ENCODE peak calls at places on chromosomes 2 and 18, in five cellular contexts. One of them, this sample, is unnamed. For H3K4me1, the result is how much of the 10 kb centered on the place peaks cover.

GRCh38 chr18:63848159-63848558 is 39.3 kb upstream of the SERPINB2 start:
- DNase-seq in hepatocyte: peak
- DNase-seq in PC-9: peak
- DNase-seq in CD4-positive, CD25-positive, alpha-beta regulatory T cell: peak
- DNase-seq in pancreas: no peak
- DNase-seq in this sample: no peak

GRCh38 chr18:50726960-50727589 is 92.7 kb downstream of the MRO start:
- DNase-seq in hepatocyte: no peak
- DNase-seq in PC-9: no peak
- DNase-seq in CD4-positive, CD25-positive, alpha-beta regulatory T cell: no peak
- DNase-seq in pancreas: no peak
- DNase-seq in this sample: no peak

GRCh38 chr2:184154438-184154837 is 443.9 kb upstream of the ZNF804A start:
- DNase-seq in hepatocyte: no peak
- DNase-seq in PC-9: no peak
- DNase-seq in CD4-positive, CD25-positive, alpha-beta regulatory T cell: no peak
- DNase-seq in pancreas: no peak
- DNase-seq in this sample: no peak

GRCh38 chr2:226420646-226421045 is 379.0 kb downstream of the IRS1 start:
- DNase-seq in hepatocyte: no peak
- DNase-seq in PC-9: no peak
- DNase-seq in CD4-positive, CD25-positive, alpha-beta regulatory T cell: no peak
- DNase-seq in pancreas: no peak
- DNase-seq in this sample: no peak

GRCh38 chr2:218734190-218734975 is 23.7 kb downstream of the TTLL4 start:
- DNase-seq in hepatocyte: no peak
- DNase-seq in PC-9: no peak
- DNase-seq in CD4-positive, CD25-positive, alpha-beta regulatory T cell: no peak
- DNase-seq in pancreas: no peak
- DNase-seq in this sample: no peak

GRCh38 chr18:471701-472100 is 28.8 kb downstream of the COLEC12 start:
- DNase-seq in hepatocyte: no peak
- DNase-seq in PC-9: no peak
- DNase-seq in CD4-positive, CD25-positive, alpha-beta regulatory T cell: no peak
- DNase-seq in pancreas: no peak
- DNase-seq in this sample: no peak

GRCh38 chr2:24855703-24856102 is 62.5 kb downstream of the CENPO start:
- DNase-seq in hepatocyte: peak
- DNase-seq in PC-9: no peak
- DNase-seq in CD4-positive, CD25-positive, alpha-beta regulatory T cell: no peak
- DNase-seq in pancreas: no peak
- DNase-seq in this sample: no peak

GRCh38 chr2:24448811-24449210 is 42.2 kb upstream of the NCOA1 start:
- DNase-seq in hepatocyte: no peak
- DNase-seq in PC-9: no peak
- DNase-seq in CD4-positive, CD25-positive, alpha-beta regulatory T cell: no peak
- DNase-seq in pancreas: no peak
- DNase-seq in this sample: no peak

GRCh38 chr2:231497651-231498050 is 32.6 kb downstream of the NMUR1 start:
- DNase-seq in hepatocyte: no peak
- DNase-seq in PC-9: no peak
- DNase-seq in CD4-positive, CD25-positive, alpha-beta regulatory T cell: no peak
- DNase-seq in pancreas: no peak
- DNase-seq in this sample: no peak

GRCh38 chr2:26504002-26504401 is 26.1 kb upstream of the OTOF start:
- DNase-seq in hepatocyte: no peak
- DNase-seq in PC-9: no peak
- DNase-seq in CD4-positive, CD25-positive, alpha-beta regulatory T cell: no peak
- DNase-seq in pancreas: no peak
- DNase-seq in this sample: no peak
- H3K4me3 ChIP-seq in hepatocyte: no peak
- H3K4me3 ChIP-seq in PC-9: no peak
- H3K4me3 ChIP-seq in CD4-positive, CD25-positive, alpha-beta regulatory T cell: peak
- H3K4me3 ChIP-seq in pancreas: peak
- H3K4me3 ChIP-seq in this sample: no peak

GRCh38 chr2:168139791-168140190 is 107.6 kb downstream of the STK39 start:
- DNase-seq in hepatocyte: no peak
- DNase-seq in PC-9: no peak
- DNase-seq in CD4-positive, CD25-positive, alpha-beta regulatory T cell: no peak
- DNase-seq in pancreas: no peak
- DNase-seq in this sample: no peak

GRCh38 chr2:168138369-168138768 is 109.0 kb downstream of the STK39 start:
- DNase-seq in hepatocyte: no peak
- DNase-seq in PC-9: no peak
- DNase-seq in CD4-positive, CD25-positive, alpha-beta regulatory T cell: no peak
- DNase-seq in pancreas: no peak
- DNase-seq in this sample: no peak

GRCh38 chr2:168143813-168144212 is 103.6 kb downstream of the STK39 start:
- DNase-seq in hepatocyte: no peak
- DNase-seq in PC-9: no peak
- DNase-seq in CD4-positive, CD25-positive, alpha-beta regulatory T cell: no peak
- DNase-seq in pancreas: no peak
- DNase-seq in this sample: no peak

GRCh38 chr2:168138911-168139310 is 108.5 kb downstream of the STK39 start:
- DNase-seq in hepatocyte: no peak
- DNase-seq in PC-9: no peak
- DNase-seq in CD4-positive, CD25-positive, alpha-beta regulatory T cell: no peak
- DNase-seq in pancreas: no peak
- DNase-seq in this sample: no peak

GRCh38 chr2:168140892-168141291 is 106.5 kb downstream of the STK39 start:
- DNase-seq in hepatocyte: no peak
- DNase-seq in PC-9: no peak
- DNase-seq in CD4-positive, CD25-positive, alpha-beta regulatory T cell: no peak
- DNase-seq in pancreas: no peak
- DNase-seq in this sample: no peak
- H3K4me1 ChIP-seq in hepatocyte: under half
- H3K4me1 ChIP-seq in PC-9: under half
- H3K4me1 ChIP-seq in CD4-positive, CD25-positive, alpha-beta regulatory T cell: under half
- H3K4me1 ChIP-seq in pancreas: under half
- H3K4me1 ChIP-seq in this sample: under half

GRCh38 chr2:21042958-21043743 is 722 bp downstream of the APOB start:
- DNase-seq in hepatocyte: peak
- DNase-seq in PC-9: peak
- DNase-seq in CD4-positive, CD25-positive, alpha-beta regulatory T cell: peak
- DNase-seq in pancreas: peak
- DNase-seq in this sample: peak
- H3K4me3 ChIP-seq in hepatocyte: peak
- H3K4me3 ChIP-seq in PC-9: no peak
- H3K4me3 ChIP-seq in CD4-positive, CD25-positive, alpha-beta regulatory T cell: no peak
- H3K4me3 ChIP-seq in pancreas: no peak
- H3K4me3 ChIP-seq in this sample: no peak

GRCh38 chr2:207156451-207157161 is 9.1 kb downstream of the KLF7 start:
- DNase-seq in hepatocyte: no peak
- DNase-seq in PC-9: no peak
- DNase-seq in CD4-positive, CD25-positive, alpha-beta regulatory T cell: peak
- DNase-seq in pancreas: no peak
- DNase-seq in this sample: no peak

GRCh38 chr2:207156045-207156444 is 9.7 kb downstream of the KLF7 start:
- DNase-seq in hepatocyte: no peak
- DNase-seq in PC-9: no peak
- DNase-seq in CD4-positive, CD25-positive, alpha-beta regulatory T cell: peak
- DNase-seq in pancreas: no peak
- DNase-seq in this sample: no peak

GRCh38 chr2:207157162-207157481 is 8.6 kb downstream of the KLF7 start:
- DNase-seq in hepatocyte: no peak
- DNase-seq in PC-9: no peak
- DNase-seq in CD4-positive, CD25-positive, alpha-beta regulatory T cell: no peak
- DNase-seq in pancreas: no peak
- DNase-seq in this sample: no peak

GRCh38 chr2:207159002-207159401 is 6.7 kb downstream of the KLF7 start:
- DNase-seq in hepatocyte: no peak
- DNase-seq in PC-9: no peak
- DNase-seq in CD4-positive, CD25-positive, alpha-beta regulatory T cell: no peak
- DNase-seq in pancreas: no peak
- DNase-seq in this sample: no peak

DNA sequence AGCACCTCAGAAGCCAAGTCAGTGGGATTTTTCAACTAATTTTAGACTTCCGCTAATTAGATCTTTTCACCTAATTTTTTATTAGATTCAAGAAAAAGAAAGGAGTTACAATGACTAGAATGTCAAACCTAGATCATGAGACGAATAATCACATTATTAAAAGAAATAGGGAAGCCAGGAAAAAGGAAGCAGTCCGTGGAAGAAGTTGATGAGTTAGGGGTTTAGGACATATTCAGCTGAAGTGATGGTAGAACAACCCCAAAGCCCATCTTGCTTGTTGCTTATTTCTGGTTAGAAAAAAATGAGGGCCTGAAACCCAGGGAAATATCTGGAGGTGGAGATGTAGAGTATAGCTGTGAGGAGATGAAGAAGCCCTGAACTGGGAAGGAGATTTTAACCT is 8.0 kb downstream of the KLF7 start:
- DNase-seq in hepatocyte: no peak
- DNase-seq in PC-9: no peak
- DNase-seq in CD4-positive, CD25-positive, alpha-beta regulatory T cell: no peak
- DNase-seq in pancreas: no peak
- DNase-seq in this sample: no peak
- H3K4me1 ChIP-seq in hepatocyte: under half
- H3K4me1 ChIP-seq in PC-9: under half
- H3K4me1 ChIP-seq in CD4-positive, CD25-positive, alpha-beta regulatory T cell: under half
- H3K4me1 ChIP-seq in pancreas: under half
- H3K4me1 ChIP-seq in this sample: half or more